ENCODE peak calls at places on chromosome 1, in eight cellular contexts. D is Peyer's patch; U is mesendoderm; F is CD8-positive, alpha-beta T cell; B is amygdala; I is MM.1S; R is NCI-H1092 treated with DMSO at 0.1 percent for 48 hours; Q is SK-N-SH. K is an unnamed sample.
A peak's percentile ranks its signal among the peaks of the same experiment; 100 is the strongest.

GRCh38 chr1:202007703-202008489 is 2.5 kb upstream of the ELF3 start:
- DNase-seq in B (no peak), I (no peak), D (peak; percentile 84), U (peak; percentile 96), F (no peak), Q (no peak), R (no peak), K (no peak)

GRCh38 chr1:92441316-92442311 is 45.1 kb downstream of the GFI1 start:
- DNase-seq in R (peak; percentile 45), B (no peak), I (no peak), F (no peak), Q (no peak), U (peak; percentile 79), D (peak; percentile 73), K (no peak)

GRCh38 chr1:30444404-30444803 is 279.0 kb downstream of the MATN1 start:
- DNase-seq in R (no peak), F (no peak), Q (no peak), D (peak; percentile 13), U (no peak), I (no peak), B (no peak), K (no peak)

GRCh38 chr1:23562138-23562819 is 3.0 kb upstream of the ID3 start:
- DNase-seq in I (peak; percentile 85), B (peak; percentile 82), R (peak; percentile 94), U (peak; percentile 99), Q (peak; percentile 92), D (peak; percentile 96), F (peak; percentile 22), K (peak; percentile 95)

GRCh38 chr1:171486048-171486519 is 754 bp downstream of the PRRC2C start:
- DNase-seq in B (no peak), F (peak; percentile 74), R (peak; percentile 56), I (peak; percentile 68), D (peak; percentile 72), Q (no peak), U (peak; percentile 86), K (peak; percentile 18)

GRCh38 chr1:236206548-236206947 is 64.2 kb downstream of the GPR137B start:
- DNase-seq in U (peak; percentile 70), Q (no peak), R (no peak), D (peak; percentile 46), B (no peak), F (no peak), I (no peak), K (no peak)

GRCh38 chr1:192747942-192748341 is 60.9 kb upstream of the RGS2 start:
- DNase-seq in F (no peak), U (no peak), R (no peak), B (no peak), Q (peak; percentile 4), I (no peak), D (no peak), K (no peak)

GRCh38 chr1:110203021-110203661 is 7.0 kb upstream of the KCNC4 start:
- DNase-seq in I (peak; percentile 24), D (peak; percentile 81), Q (peak; percentile 72), B (no peak), U (peak; percentile 75), R (peak; percentile 51), F (peak; percentile 68), K (no peak)

GRCh38 chr1:113701429-113701828 is 57.9 kb downstream of the PHTF1 start:
- DNase-seq in R (no peak), D (no peak), F (no peak), I (no peak), Q (no peak), U (peak; percentile 83), B (no peak), K (no peak)

GRCh38 chr1:197092491-197093023 is 25.5 kb upstream of the F13B start:
- DNase-seq in I (no peak), R (no peak), B (no peak), F (no peak), U (no peak), Q (no peak), D (no peak), K (no peak)

GRCh38 chr1:22056043-22056442 is 3.5 kb downstream of the CDC42 start:
- DNase-seq in U (no peak), D (peak; percentile 4), F (no peak), R (no peak), Q (no peak), I (no peak), B (no peak), K (no peak)